ENCODE peak calls at places on chromosomes 11 and 22, in five cellular contexts. W is pancreas, O is suprapubic skin, A is astrocyte of the spinal cord, V is fibroblast of mammary gland. B is an unnamed sample.

GRCh38 chr11:516400-516799 is 9.4 kb upstream of the RNH1 start:
- DNase-seq in O (no peak), A (no peak), V (no peak), W (no peak), B (no peak)

GRCh38 chr11:121723261-121723741 is 270.5 kb upstream of the SORL1-AS1 start:
- DNase-seq in O (no peak), A (peak), V (peak), W (no peak), B (no peak)

GRCh38 chr11:129804012-129804411 is 11.6 kb upstream of the TMEM45B start:
- DNase-seq in A (no peak), V (no peak), W (no peak), O (no peak), B (no peak)

GRCh38 chr11:103673773-103674172 is 362.7 kb upstream of the DDI1 start:
- DNase-seq in A (peak), V (peak), W (no peak), O (no peak), B (no peak)

GRCh38 chr22:35318346-35319215 is 18.9 kb downstream of the TOM1 start:
- DNase-seq in V (no peak), W (no peak), A (no peak), O (no peak), B (no peak)

GRCh38 chr11:2814751-2815150 is 70.8 kb downstream of the CDKN1C start:
- DNase-seq in W (peak), O (no peak), A (no peak), V (no peak), B (no peak)

GRCh38 chr11:66335531-66336233 is 552 bp downstream of the RIN1 start:
- DNase-seq in A (peak), V (peak), W (peak), O (no peak), B (no peak)

GRCh38 chr11:39236916-39237315 is 2222.5 kb downstream of the LRRC4C start:
- DNase-seq in V (no peak), O (no peak), W (no peak), A (no peak), B (no peak)

GRCh38 chr11:8963569-8964323 is 496 bp downstream of the TMEM9B start:
- DNase-seq in W (peak), O (peak), V (no peak), A (no peak), B (peak)

GRCh38 chr22:22123118-22123959 is 121.2 kb upstream of the VPREB1 start:
- DNase-seq in V (no peak), O (no peak), W (no peak), A (no peak), B (no peak)

GRCh38 chr11:110200836-110201235 is 95.6 kb downstream of the RDX start:
- DNase-seq in A (no peak), V (no peak), W (no peak), O (no peak), B (no peak)

GRCh38 chr22:27309713-27310112 is 491.8 kb downstream of the MN1 start:
- DNase-seq in W (no peak), O (no peak), V (no peak), A (no peak), B (no peak)

GRCh38 chr11:46361283-46362145 is 14.3 kb downstream of the DGKZ start:
- DNase-seq in A (peak), W (no peak), O (no peak), V (peak), B (peak)

GRCh38 chr11:72673943-72674828 is at the start of gene PDE2A:
- DNase-seq in W (no peak), A (no peak), O (no peak), V (no peak), B (no peak)

GRCh38 chr22:38655532-38656255 is 498 bp downstream of the FAM227A start:
- DNase-seq in A (peak), O (no peak), V (peak), W (no peak), B (no peak)

GRCh38 chr11:133945087-133945974 is 11.4 kb downstream of the IGSF9B start:
- DNase-seq in O (no peak), W (no peak), V (peak), A (no peak), B (no peak)

GRCh38 chr22:50176850-50177536 is 6.5 kb downstream of the PANX2 start:
- DNase-seq in W (peak), A (no peak), O (no peak), V (no peak), B (no peak)

GRCh38 chr22:48485144-48486135 is 1342.2 kb downstream of the BRD1 start:
- DNase-seq in A (no peak), W (no peak), O (peak), V (no peak), B (no peak)

GRCh38 chr11:394034-394857 is at the start of gene PKP3:
- DNase-seq in A (peak), W (peak), V (peak), O (no peak), B (no peak)

GRCh38 chr11:28697920-28698827 is 590.0 kb downstream of the METTL15 start:
- DNase-seq in V (peak), W (peak), A (peak), O (no peak), B (no peak)

DNA sequence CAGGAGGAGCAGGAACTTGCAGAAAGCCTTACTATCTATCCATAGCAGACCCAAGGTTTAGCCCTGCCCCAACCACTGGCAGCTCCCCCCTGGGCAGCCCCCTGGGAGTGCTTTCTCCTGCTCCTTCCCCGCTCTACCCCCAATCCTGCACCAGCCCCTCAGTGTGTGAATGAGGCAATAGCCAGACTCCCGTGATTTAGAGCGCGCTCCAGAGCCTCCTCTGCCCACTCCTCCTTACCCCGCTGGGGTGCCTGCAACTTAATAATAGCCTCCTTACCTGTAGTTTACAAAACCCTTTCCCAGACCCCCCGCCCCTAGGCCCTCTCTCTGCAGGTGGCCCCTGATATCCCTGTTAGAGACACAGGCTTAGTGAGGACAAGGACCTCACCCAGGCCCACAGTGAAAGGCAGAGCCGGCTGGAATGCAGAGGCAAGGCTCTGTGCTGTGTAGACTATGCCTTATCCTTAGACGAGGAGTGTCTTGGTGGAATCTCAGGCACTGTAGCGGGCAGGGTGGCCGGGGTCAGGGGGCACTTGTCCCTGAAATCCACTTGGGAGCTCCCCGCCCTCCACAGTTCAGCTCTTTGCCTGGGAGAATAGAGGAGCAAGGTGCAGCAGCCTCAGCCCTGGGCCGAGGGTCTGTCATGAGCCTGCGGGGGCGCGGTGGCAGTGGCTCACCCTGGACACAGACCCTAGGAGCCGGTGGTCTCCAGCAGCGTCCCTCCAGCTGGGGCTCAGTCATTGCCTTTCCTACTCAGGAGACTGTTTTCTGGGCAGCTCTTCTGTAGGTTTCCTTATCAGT is 4.3 kb upstream of the CARNS1 start:
- DNase-seq in A (no peak), W (no peak), O (no peak), V (no peak), B (no peak)
- H3K4me3 ChIP-seq in A (no peak), W (no peak), O (no peak), V (no peak), B (no peak)

GRCh38 chr11:127873478-127873877 is 713.9 kb downstream of the ETS1 start:
- DNase-seq in A (no peak), O (no peak), W (no peak), V (no peak), B (no peak)

DNA sequence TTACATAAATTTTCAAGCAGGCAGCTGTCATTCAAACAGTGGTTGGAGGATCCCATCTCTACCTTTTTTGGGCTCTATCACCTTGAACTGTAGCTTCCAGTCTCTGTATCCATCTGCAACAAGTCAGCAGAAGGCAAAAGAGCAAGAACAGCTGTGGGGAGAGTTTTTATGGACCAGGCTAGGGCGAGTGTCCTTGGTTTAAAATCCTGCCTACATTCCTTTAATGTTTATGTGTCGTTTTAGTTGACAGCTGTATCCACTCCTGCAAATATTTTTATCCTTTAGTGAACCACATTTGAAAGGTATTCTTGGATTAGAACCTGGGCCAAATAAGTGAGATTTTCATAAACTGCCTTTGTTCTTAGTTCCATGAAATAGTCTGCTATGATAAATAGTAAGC is 712.3 kb downstream of the ETS1 start:
- DNase-seq in V (no peak), O (no peak), A (no peak), W (no peak), B (no peak)
- TF ChIP-seq CTCF in V (no peak), O (no peak), A (no peak), W (no peak), B (no peak)

DNA sequence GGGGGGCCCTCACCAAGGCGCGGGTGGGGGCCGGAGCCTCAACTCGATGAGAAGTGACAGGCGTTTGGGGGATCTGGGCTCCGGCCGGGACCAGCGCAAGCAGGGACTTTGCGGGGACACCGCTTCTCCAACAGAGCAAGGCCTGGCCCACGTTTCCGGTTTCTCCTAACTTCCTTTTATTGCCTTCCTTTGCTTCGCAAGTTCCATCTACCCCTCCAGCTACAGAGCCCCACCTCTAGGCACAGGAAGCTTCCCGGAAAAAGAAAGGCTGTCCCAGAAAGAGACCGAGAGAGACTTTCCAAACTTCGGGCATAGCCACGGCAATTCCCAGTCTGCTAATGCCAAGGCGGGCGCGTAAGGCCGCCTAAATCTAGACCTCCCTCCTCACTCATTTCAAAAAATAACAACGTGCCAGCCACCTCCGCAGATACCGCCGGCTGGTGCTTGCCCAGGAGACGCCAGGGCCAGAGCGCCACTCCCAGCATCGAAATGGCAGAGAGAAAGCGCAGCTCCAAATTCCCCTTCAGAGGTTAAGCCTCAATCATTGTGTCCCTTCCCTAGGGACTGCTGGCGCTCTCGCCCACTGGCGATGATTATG is 6.6 kb downstream of the PAX6 start:
- DNase-seq in W (no peak), A (no peak), O (no peak), V (no peak), B (no peak)
- H3K4me3 ChIP-seq in W (no peak), A (no peak), O (peak), V (no peak), B (no peak)

GRCh38 chr22:20437253-20438065 is at the start of gene SCARF2:
- DNase-seq in W (peak), V (no peak), O (no peak), A (peak), B (no peak)

GRCh38 chr22:20439928-20440575 is 2.4 kb upstream of the SCARF2 start:
- DNase-seq in W (peak), A (no peak), V (no peak), O (peak), B (no peak)

GRCh38 chr22:20438066-20438677 is 547 bp upstream of the SCARF2 start:
- DNase-seq in V (no peak), O (peak), W (no peak), A (peak), B (no peak)

GRCh38 chr22:20439556-20439927 is 1.9 kb upstream of the SCARF2 start:
- DNase-seq in V (no peak), A (no peak), W (no peak), O (no peak), B (no peak)

DNA sequence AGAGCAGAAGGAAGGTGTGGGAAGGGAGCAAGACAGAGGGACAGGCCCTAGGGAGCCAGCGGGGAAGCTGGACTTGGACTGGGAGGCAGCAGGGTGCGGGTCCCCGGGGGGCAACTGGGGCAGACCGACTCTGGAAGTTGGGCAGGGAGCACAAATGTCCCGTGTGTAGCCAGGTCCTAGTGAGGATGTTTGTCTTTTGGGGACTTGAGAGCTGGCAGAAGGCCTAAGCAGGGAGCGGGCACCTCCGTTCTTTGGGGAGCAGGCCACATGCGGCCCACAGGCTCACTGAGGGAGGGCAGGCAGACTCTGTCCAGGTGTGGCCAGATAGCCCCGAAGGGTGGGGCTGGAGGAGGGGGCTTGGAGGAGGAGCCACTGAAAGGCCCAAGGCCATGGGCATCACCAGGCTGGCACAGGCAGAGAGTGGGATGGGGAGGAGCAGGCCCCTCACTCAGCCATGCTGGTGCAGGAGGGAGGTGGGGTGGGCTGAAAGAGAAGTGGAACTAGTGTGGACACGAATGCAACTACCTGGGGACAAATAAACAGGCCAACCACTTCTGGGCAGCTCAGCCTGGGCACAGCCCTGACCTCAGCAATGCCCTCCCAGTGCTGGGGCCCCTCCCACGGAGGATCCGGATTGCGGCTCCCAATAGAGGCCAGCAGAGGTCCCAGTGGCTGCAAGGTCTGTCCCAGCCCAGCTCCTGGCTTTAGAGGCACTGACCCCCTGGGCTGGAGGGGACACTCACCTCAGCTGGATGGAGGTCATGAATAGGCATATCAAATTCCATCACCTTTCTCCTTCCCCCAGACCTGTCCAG is 1.3 kb upstream of the SCARF2 start:
- DNase-seq in V (no peak), W (no peak), O (peak), A (no peak), B (no peak)
- TF ChIP-seq CTCF in V (peak), W (no peak), O (no peak), A (peak), B (no peak)

DNA sequence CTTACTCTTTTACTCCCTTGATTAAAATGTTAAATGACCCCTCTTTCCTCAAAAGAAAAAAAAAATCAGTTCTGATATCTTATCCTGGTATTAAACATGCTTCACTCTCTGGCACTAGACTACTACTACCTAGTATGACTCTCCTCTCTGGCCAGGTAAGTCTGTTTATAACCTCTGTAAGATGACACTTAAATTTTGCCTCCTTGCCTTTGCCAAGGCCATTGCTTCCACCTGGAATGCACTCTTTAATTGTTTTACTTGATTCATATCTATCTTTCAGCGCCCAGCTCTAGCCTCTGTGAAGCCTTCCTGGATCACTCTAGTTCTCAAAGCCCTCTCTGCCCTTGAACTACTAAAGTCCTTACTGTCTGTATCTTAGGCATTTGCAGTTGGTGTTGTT is 170.4 kb downstream of the ETS1 start:
- DNase-seq in V (no peak), W (no peak), O (no peak), A (no peak), B (no peak)
- H3K4me3 ChIP-seq in V (no peak), W (no peak), O (no peak), A (no peak), B (no peak)

B was measured in GM12864.